ENCODE peak calls at places on chromosomes 12 and 14, in eight cellular contexts. One of them, this sample, is unnamed.

GRCh38 chr14:69803753-69804152 is 6.7 kb upstream of the SLC10A1 start:
- DNase-seq in dorsolateral prefrontal cortex: no peak
- DNase-seq in NCI-H1105 treated with DMSO at 0.1 percent for 48 hours: no peak
- DNase-seq in HT1080: no peak
- DNase-seq in MG63: no peak
- DNase-seq in M059J: no peak
- DNase-seq in sciatic nerve: no peak
- DNase-seq in posterior vena cava: no peak
- DNase-seq in this sample: no peak

GRCh38 chr14:44027397-44027796 is 479.7 kb downstream of the FSCB start:
- DNase-seq in dorsolateral prefrontal cortex: no peak
- DNase-seq in M059J: no peak
- DNase-seq in HT1080: peak
- DNase-seq in MG63: no peak
- DNase-seq in sciatic nerve: no peak
- DNase-seq in NCI-H1105 treated with DMSO at 0.1 percent for 48 hours: no peak
- DNase-seq in posterior vena cava: no peak
- DNase-seq in this sample: no peak

GRCh38 chr14:40216976-40217375 is 784.7 kb upstream of the FBXO33 start:
- DNase-seq in MG63: no peak
- DNase-seq in NCI-H1105 treated with DMSO at 0.1 percent for 48 hours: no peak
- DNase-seq in M059J: no peak
- DNase-seq in HT1080: no peak
- DNase-seq in dorsolateral prefrontal cortex: no peak
- DNase-seq in posterior vena cava: no peak
- DNase-seq in sciatic nerve: no peak
- DNase-seq in this sample: no peak

GRCh38 chr12:132109741-132110140 is 34.4 kb downstream of the DDX51 start:
- DNase-seq in M059J: no peak
- DNase-seq in NCI-H1105 treated with DMSO at 0.1 percent for 48 hours: no peak
- DNase-seq in posterior vena cava: no peak
- DNase-seq in sciatic nerve: no peak
- DNase-seq in dorsolateral prefrontal cortex: no peak
- DNase-seq in MG63: no peak
- DNase-seq in HT1080: no peak
- DNase-seq in this sample: no peak

GRCh38 chr12:131444220-131445164 is 266.4 kb upstream of the SFSWAP start:
- DNase-seq in sciatic nerve: no peak
- DNase-seq in posterior vena cava: no peak
- DNase-seq in M059J: no peak
- DNase-seq in dorsolateral prefrontal cortex: no peak
- DNase-seq in NCI-H1105 treated with DMSO at 0.1 percent for 48 hours: no peak
- DNase-seq in MG63: no peak
- DNase-seq in HT1080: no peak
- DNase-seq in this sample: no peak

GRCh38 chr12:51855586-51856428 is 7.3 kb upstream of the FIGNL2 start:
- DNase-seq in HT1080: peak
- DNase-seq in dorsolateral prefrontal cortex: no peak
- DNase-seq in posterior vena cava: peak
- DNase-seq in sciatic nerve: peak
- DNase-seq in NCI-H1105 treated with DMSO at 0.1 percent for 48 hours: no peak
- DNase-seq in MG63: no peak
- DNase-seq in M059J: peak
- DNase-seq in this sample: no peak

GRCh38 chr12:96383991-96384390 is 16.2 kb downstream of the CDK17 start:
- DNase-seq in MG63: no peak
- DNase-seq in NCI-H1105 treated with DMSO at 0.1 percent for 48 hours: no peak
- DNase-seq in posterior vena cava: no peak
- DNase-seq in HT1080: no peak
- DNase-seq in dorsolateral prefrontal cortex: no peak
- DNase-seq in sciatic nerve: no peak
- DNase-seq in M059J: peak
- DNase-seq in this sample: no peak

GRCh38 chr12:122947352-122947792 is 18.9 kb downstream of the ABCB9 start:
- DNase-seq in HT1080: no peak
- DNase-seq in dorsolateral prefrontal cortex: no peak
- DNase-seq in NCI-H1105 treated with DMSO at 0.1 percent for 48 hours: no peak
- DNase-seq in MG63: no peak
- DNase-seq in posterior vena cava: no peak
- DNase-seq in sciatic nerve: no peak
- DNase-seq in M059J: no peak
- DNase-seq in this sample: no peak

GRCh38 chr14:46197856-46198255 is 453.7 kb downstream of the RPL10L start:
- DNase-seq in sciatic nerve: no peak
- DNase-seq in posterior vena cava: no peak
- DNase-seq in NCI-H1105 treated with DMSO at 0.1 percent for 48 hours: no peak
- DNase-seq in M059J: no peak
- DNase-seq in dorsolateral prefrontal cortex: no peak
- DNase-seq in HT1080: peak
- DNase-seq in MG63: no peak
- DNase-seq in this sample: no peak

GRCh38 chr12:93894391-93895095 is 217.4 kb downstream of the CRADD start:
- DNase-seq in dorsolateral prefrontal cortex: peak
- DNase-seq in M059J: peak
- DNase-seq in MG63: peak
- DNase-seq in sciatic nerve: peak
- DNase-seq in posterior vena cava: peak
- DNase-seq in NCI-H1105 treated with DMSO at 0.1 percent for 48 hours: no peak
- DNase-seq in HT1080: no peak
- DNase-seq in this sample: peak

GRCh38 chr14:49545716-49546115 is 40.5 kb downstream of the RPS29 start:
- DNase-seq in HT1080: no peak
- DNase-seq in posterior vena cava: no peak
- DNase-seq in dorsolateral prefrontal cortex: no peak
- DNase-seq in NCI-H1105 treated with DMSO at 0.1 percent for 48 hours: no peak
- DNase-seq in M059J: no peak
- DNase-seq in MG63: no peak
- DNase-seq in sciatic nerve: no peak
- DNase-seq in this sample: no peak

GRCh38 chr12:128091101-128091795 is 175.7 kb upstream of the TMEM132C start:
- DNase-seq in HT1080: no peak
- DNase-seq in MG63: no peak
- DNase-seq in M059J: no peak
- DNase-seq in sciatic nerve: no peak
- DNase-seq in NCI-H1105 treated with DMSO at 0.1 percent for 48 hours: no peak
- DNase-seq in posterior vena cava: no peak
- DNase-seq in dorsolateral prefrontal cortex: no peak
- DNase-seq in this sample: no peak

GRCh38 chr12:69266045-69266635 is 26.8 kb downstream of the CPSF6 start:
- DNase-seq in sciatic nerve: no peak
- DNase-seq in HT1080: peak
- DNase-seq in posterior vena cava: no peak
- DNase-seq in M059J: peak
- DNase-seq in NCI-H1105 treated with DMSO at 0.1 percent for 48 hours: no peak
- DNase-seq in dorsolateral prefrontal cortex: no peak
- DNase-seq in MG63: no peak
- DNase-seq in this sample: no peak

GRCh38 chr12:6226002-6226700 is 26.0 kb downstream of the CD9 start:
- DNase-seq in dorsolateral prefrontal cortex: peak
- DNase-seq in posterior vena cava: peak
- DNase-seq in HT1080: no peak
- DNase-seq in sciatic nerve: peak
- DNase-seq in MG63: peak
- DNase-seq in NCI-H1105 treated with DMSO at 0.1 percent for 48 hours: peak
- DNase-seq in M059J: no peak
- DNase-seq in this sample: peak

This sample was measured in prostate gland.